ENCODE peak calls at places on chromosomes 1 and 21, in nine cellular contexts. L is caudate nucleus; Z is GM04504; M is NCI-H1092; X is kidney epithelial cell; C is stimulated activated CD8-positive, alpha-beta memory T cell treated with anti-CD3 and anti-CD28 coated beads, Interleukin-4, amount 100 ng/mL, for 4 hours; J is stimulated activated CD4-positive, alpha-beta T cell treated with anti-CD3 and anti-CD28 coated beads, Interleukin-4, amount 100 ng/mL, for 4 hours; B is T-helper 2 cell; V is HT-29. Q is an unnamed sample.

GRCh38 chr1:164137273-164137947 is 421.6 kb upstream of the PBX1 start:
- DNase-seq in V (no peak), J (no peak), X (no peak), Z (no peak), M (peak), C (no peak), B (no peak), L (no peak), Q (no peak)

GRCh38 chr1:198679535-198680173 is 40.8 kb downstream of the PTPRC start:
- DNase-seq in X (no peak), L (no peak), B (no peak), Z (no peak), C (no peak), V (no peak), J (no peak), M (no peak), Q (no peak)

GRCh38 chr1:6028042-6028895 is 17.4 kb upstream of the KCNAB2 start:
- DNase-seq in Z (no peak), C (peak), L (no peak), J (peak), B (peak), X (no peak), M (no peak), V (no peak), Q (no peak)

GRCh38 chr1:161119379-161120061 is 1.6 kb downstream of the NIT1 start:
- DNase-seq in C (peak), B (peak), M (no peak), V (peak), X (no peak), L (no peak), J (peak), Z (no peak), Q (no peak)

GRCh38 chr1:151501474-151501873 is 9.7 kb upstream of the CGN start:
- DNase-seq in C (no peak), Z (no peak), M (no peak), J (no peak), X (no peak), L (no peak), B (no peak), V (peak), Q (no peak)

GRCh38 chr21:38266732-38267131 is 9.9 kb downstream of the KCNJ15 start:
- DNase-seq in C (no peak), V (no peak), Z (no peak), M (no peak), X (no peak), L (no peak), B (no peak), J (no peak), Q (no peak)

GRCh38 chr1:83033682-83034081 is 965.2 kb downstream of the TTLL7 start:
- DNase-seq in V (no peak), X (no peak), L (no peak), B (no peak), J (no peak), M (no peak), Z (peak), C (no peak), Q (no peak)

GRCh38 chr21:16533692-16534407 is 804.1 kb downstream of the USP25 start:
- DNase-seq in J (no peak), X (no peak), M (no peak), L (peak), V (no peak), Z (no peak), C (no peak), B (no peak), Q (peak)

GRCh38 chr1:201759194-201759814 is 69.7 kb upstream of the IPO9 start:
- DNase-seq in L (no peak), Z (no peak), V (no peak), C (no peak), X (peak), M (no peak), B (no peak), J (no peak), Q (no peak)

GRCh38 chr1:11893907-11894251 is 32.3 kb downstream of the KIAA2013 start:
- DNase-seq in X (no peak), B (peak), L (peak), V (peak), M (peak), C (peak), J (peak), Z (no peak), Q (no peak)

GRCh38 chr1:240173836-240174235 is 82.2 kb downstream of the FMN2 start:
- DNase-seq in J (no peak), Z (no peak), X (no peak), M (no peak), L (no peak), B (no peak), C (no peak), V (no peak), Q (no peak)

GRCh38 chr1:41661428-41662060 is 177.1 kb upstream of the EDN2 start:
- DNase-seq in J (peak), Z (no peak), V (peak), X (no peak), B (no peak), L (no peak), M (no peak), C (no peak), Q (no peak)

GRCh38 chr1:7726623-7727022 is 44.5 kb upstream of the VAMP3 start:
- DNase-seq in V (no peak), X (no peak), Z (no peak), M (no peak), B (no peak), C (no peak), J (no peak), L (no peak), Q (no peak)

GRCh38 chr1:235669277-235669676 is 19.7 kb upstream of the GNG4 start:
- DNase-seq in M (no peak), V (no peak), C (no peak), X (no peak), B (no peak), L (no peak), J (no peak), Z (no peak), Q (no peak)